ENCODE peak calls at places on chromosomes 4 and X, in seven cellular contexts. T is RWPE2, N is lung, K is fibroblast of lung, B is mammary epithelial cell, D is heart left ventricle, L is foreskin keratinocyte. R is an unnamed sample.

GRCh38 chr4:24807611-24808010 is 12.2 kb downstream of the SOD3 start:
- DNase-seq in T (no peak), N (no peak), K (no peak), B (no peak), D (no peak), L (no peak), R (no peak)

GRCh38 chr4:1872918-1873269 is 1.7 kb downstream of the NSD2 start:
- DNase-seq in T (no peak), N (no peak), K (peak), B (peak), D (no peak), L (peak), R (no peak)

GRCh38 chr4:123479944-123480343 is 83.3 kb downstream of the SPRY1 start:
- DNase-seq in T (no peak), N (peak), K (peak), B (peak), D (no peak), L (no peak), R (no peak)

GRCh38 chr4:140085924-140086323 is 68.1 kb downstream of the MAML3 start:
- DNase-seq in T (no peak), N (no peak), K (no peak), B (no peak), D (no peak), L (no peak), R (no peak)

GRCh38 chr4:81214518-81215218 is 354 bp downstream of the PRKG2 start:
- DNase-seq in T (no peak), N (peak), K (peak), B (peak), D (no peak), L (no peak), R (no peak)

GRCh38 chrX:24392709-24393108 is 32.3 kb downstream of the SUPT20HL1 start:
- DNase-seq in T (no peak), N (no peak), K (peak), B (no peak), D (peak), L (no peak), R (no peak)

GRCh38 chr4:73451404-73451803 is 15.4 kb downstream of the AFP start:
- DNase-seq in T (no peak), N (no peak), K (peak), B (no peak), D (peak), L (no peak), R (no peak)

GRCh38 chrX:130085551-130085986 is 24.7 kb downstream of the ELF4 start:
- DNase-seq in T (no peak), N (no peak), K (no peak), B (no peak), D (peak), L (no peak), R (no peak)

GRCh38 chrX:105567046-105567445 is 255.3 kb upstream of the NRK start:
- DNase-seq in T (no peak), N (no peak), K (no peak), B (no peak), D (no peak), L (no peak), R (no peak)

GRCh38 chr4:85756938-85757337 is 282.0 kb downstream of the ARHGAP24 start:
- DNase-seq in T (no peak), N (no peak), K (peak), B (no peak), D (no peak), L (no peak), R (no peak)

GRCh38 chrX:115630204-115630603 is 69.2 kb downstream of the PLS3 start:
- DNase-seq in T (no peak), N (no peak), K (peak), B (no peak), D (no peak), L (no peak), R (no peak)

GRCh38 chrX:49262603-49263002 is 1.9 kb downstream of the FOXP3 start:
- DNase-seq in T (no peak), N (no peak), K (no peak), B (no peak), D (no peak), L (no peak), R (no peak)

GRCh38 chrX:22237479-22237878 is 35.2 kb upstream of the CBLL2 start:
- DNase-seq in T (no peak), N (no peak), K (no peak), B (no peak), D (no peak), L (no peak), R (no peak)

GRCh38 chr4:83629945-83630684 is 94.2 kb downstream of the GPAT3 start:
- DNase-seq in T (no peak), N (peak), K (peak), B (peak), D (peak), L (peak), R (no peak)

GRCh38 chr4:23889814-23890269 is at the start of gene PPARGC1A:
- DNase-seq in T (no peak), N (peak), K (peak), B (peak), D (peak), L (no peak), R (peak)

GRCh38 chr4:150641604-150642003 is 59.7 kb downstream of the MAB21L2 start:
- DNase-seq in T (no peak), N (no peak), K (no peak), B (no peak), D (no peak), L (no peak), R (no peak)

GRCh38 chrX:71911023-71911730 is 532 bp downstream of the NHSL2 start:
- DNase-seq in T (no peak), N (no peak), K (no peak), B (no peak), D (no peak), L (no peak), R (no peak)

GRCh38 chr4:25345880-25346279 is 31.2 kb upstream of the ANAPC4 start:
- DNase-seq in T (no peak), N (no peak), K (no peak), B (no peak), D (no peak), L (no peak), R (no peak)

GRCh38 chr4:1588306-1588705 is 95.8 kb downstream of the FAM53A start:
- DNase-seq in T (no peak), N (no peak), K (no peak), B (no peak), D (no peak), L (no peak), R (no peak)

GRCh38 chrX:45264865-45265264 is 64.2 kb upstream of the DIPK2B start:
- DNase-seq in T (no peak), N (no peak), K (no peak), B (no peak), D (no peak), L (no peak), R (no peak)

GRCh38 chr4:39932776-39933402 is 44.8 kb downstream of the PDS5A start:
- DNase-seq in T (no peak), N (no peak), K (no peak), B (no peak), D (no peak), L (no peak), R (no peak)

GRCh38 chrX:150907474-150907873 is 9.0 kb upstream of the CD99L2 start:
- DNase-seq in T (no peak), N (no peak), K (no peak), B (no peak), D (peak), L (no peak), R (no peak)

GRCh38 chr4:153166971-153167501 is 37.2 kb upstream of the TRIM2 start:
- DNase-seq in T (no peak), N (no peak), K (peak), B (peak), D (no peak), L (no peak), R (no peak)

GRCh38 chr4:171342646-171343045 is 470.6 kb upstream of the GALNTL6 start:
- DNase-seq in T (no peak), N (no peak), K (no peak), B (no peak), D (no peak), L (no peak), R (no peak)

GRCh38 chr4:47270226-47270888 is 193.1 kb downstream of the COMMD8 start:
- DNase-seq in T (no peak), N (no peak), K (no peak), B (no peak), D (no peak), L (no peak), R (no peak)

GRCh38 chr4:10806993-10807645 is 122.6 kb upstream of the CLNK start:
- DNase-seq in T (no peak), N (no peak), K (no peak), B (no peak), D (no peak), L (no peak), R (no peak)

GRCh38 chrX:16222123-16222522 is 54.8 kb downstream of the MAGEB17 start:
- DNase-seq in T (no peak), N (no peak), K (no peak), B (no peak), D (no peak), L (peak), R (no peak)

GRCh38 chr4:147530723-147531122 is 49.8 kb downstream of the EDNRA start:
- DNase-seq in T (no peak), N (no peak), K (no peak), B (no peak), D (no peak), L (no peak), R (no peak)

GRCh38 chrX:150805736-150806135 is 92.7 kb downstream of the CD99L2 start:
- DNase-seq in T (no peak), N (no peak), K (no peak), B (no peak), D (no peak), L (no peak), R (no peak)

GRCh38 chr4:107757293-107757692 is 37.3 kb upstream of the PAPSS1 start:
- DNase-seq in T (no peak), N (no peak), K (no peak), B (no peak), D (no peak), L (no peak), R (no peak)

GRCh38 chrX:125289209-125289608 is 30.5 kb upstream of the TEX13C start:
- DNase-seq in T (no peak), N (no peak), K (no peak), B (no peak), D (no peak), L (no peak), R (no peak)

GRCh38 chr4:102612824-102613366 is 111.7 kb downstream of the NFKB1 start:
- DNase-seq in T (no peak), N (no peak), K (no peak), B (peak), D (no peak), L (no peak), R (no peak)

GRCh38 chr4:123568936-123569335 is 172.3 kb downstream of the SPRY1 start:
- DNase-seq in T (no peak), N (no peak), K (no peak), B (no peak), D (no peak), L (no peak), R (no peak)

GRCh38 chr4:151231915-151232595 is 44.9 kb upstream of the PRSS48 start:
- DNase-seq in T (no peak), N (no peak), K (no peak), B (no peak), D (no peak), L (no peak), R (no peak)

GRCh38 chrX:133414399-133415275 is 652 bp downstream of the GPC4 start:
- DNase-seq in T (no peak), N (no peak), K (peak), B (peak), D (peak), L (peak), R (no peak)

GRCh38 chr4:105474110-105474518 is 252 bp upstream of the PPA2 start:
- DNase-seq in T (no peak), N (no peak), K (peak), B (peak), D (peak), L (no peak), R (peak)

GRCh38 chr4:4386736-4387392 is at the start of gene NSG1:
- DNase-seq in T (no peak), N (no peak), K (no peak), B (peak), D (no peak), L (no peak), R (no peak)

GRCh38 chrX:10187421-10187820 is 30.6 kb downstream of the CLCN4 start:
- DNase-seq in T (no peak), N (no peak), K (no peak), B (no peak), D (no peak), L (no peak), R (no peak)

GRCh38 chr4:84877051-84877833 is 89.2 kb downstream of the WDFY3 start:
- DNase-seq in T (no peak), N (no peak), K (no peak), B (peak), D (no peak), L (peak), R (no peak)

GRCh38 chr4:173478136-173478860 is 51.7 kb downstream of the HAND2 start:
- DNase-seq in T (no peak), N (no peak), K (peak), B (no peak), D (no peak), L (no peak), R (no peak)

GRCh38 chr4:8316911-8317351 is 47.4 kb downstream of the HTRA3 start:
- DNase-seq in T (peak), N (no peak), K (no peak), B (no peak), D (no peak), L (no peak), R (peak)

GRCh38 chr4:8314691-8315255 is 45.2 kb downstream of the HTRA3 start:
- DNase-seq in T (no peak), N (no peak), K (no peak), B (no peak), D (peak), L (no peak), R (peak)

GRCh38 chr4:8316251-8316771 is 46.8 kb downstream of the HTRA3 start:
- DNase-seq in T (peak), N (no peak), K (no peak), B (no peak), D (no peak), L (no peak), R (peak)

GRCh38 chr4:8317474-8317873 is 47.9 kb downstream of the HTRA3 start:
- DNase-seq in T (no peak), N (no peak), K (no peak), B (no peak), D (no peak), L (no peak), R (no peak)

GRCh38 chr4:8315343-8316250 is 46.0 kb downstream of the HTRA3 start:
- DNase-seq in T (peak), N (peak), K (peak), B (peak), D (peak), L (peak), R (peak)
- H3K27ac ChIP-seq in T (peak), N (peak), K (no peak), B (no peak), D (peak), L (no peak), R (peak)

GRCh38 chrX:131853440-131853839 is 169.7 kb upstream of the STK26 start:
- DNase-seq in T (no peak), N (no peak), K (no peak), B (no peak), D (no peak), L (no peak), R (no peak)

GRCh38 chrX:131854586-131854985 is 168.5 kb upstream of the STK26 start:
- DNase-seq in T (no peak), N (no peak), K (peak), B (no peak), D (no peak), L (no peak), R (no peak)
- TF ChIP-seq CTCF in T (peak), N (no peak), K (no peak), B (peak), D (no peak), L (peak), R (no peak)

GRCh38 chrX:41502004-41502403 is 54.9 kb downstream of the NYX start:
- DNase-seq in T (no peak), N (no peak), K (no peak), B (no peak), D (no peak), L (no peak), R (no peak)

GRCh38 chrX:41512394-41512793 is 65.3 kb downstream of the NYX start:
- DNase-seq in T (no peak), N (no peak), K (no peak), B (no peak), D (no peak), L (no peak), R (no peak)

DNA sequence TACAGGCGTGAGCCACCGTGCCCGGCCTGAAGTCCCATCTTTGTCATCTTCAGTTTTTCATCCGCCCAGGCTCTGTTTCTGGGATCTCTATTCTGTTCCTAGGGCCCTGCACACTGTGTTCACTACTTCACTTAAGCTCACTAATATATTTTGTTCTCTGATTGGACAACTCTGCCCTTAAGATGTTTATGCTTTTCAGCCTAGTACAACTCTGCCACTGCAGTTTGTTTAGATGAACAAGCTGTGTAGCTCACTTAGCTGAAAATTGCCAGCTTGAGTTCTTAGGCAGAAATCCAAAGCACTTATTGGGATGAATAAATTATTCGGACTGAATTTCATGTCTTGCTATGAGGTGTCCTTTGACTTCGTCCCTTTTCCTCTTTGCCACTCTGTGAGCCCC is 60.8 kb downstream of the NYX start:
- DNase-seq in T (no peak), N (no peak), K (peak), B (no peak), D (no peak), L (no peak), R (no peak)
- H3K27ac ChIP-seq in T (no peak), N (no peak), K (no peak), B (no peak), D (no peak), L (no peak), R (no peak)

GRCh38 chr4:139083533-139084424 is 68.2 kb downstream of the NOCT start:
- DNase-seq in T (peak), N (peak), K (peak), B (peak), D (peak), L (peak), R (peak)
- TF ChIP-seq CTCF in T (no peak), N (no peak), K (peak), B (no peak), D (peak), L (peak), R (peak)

DNA sequence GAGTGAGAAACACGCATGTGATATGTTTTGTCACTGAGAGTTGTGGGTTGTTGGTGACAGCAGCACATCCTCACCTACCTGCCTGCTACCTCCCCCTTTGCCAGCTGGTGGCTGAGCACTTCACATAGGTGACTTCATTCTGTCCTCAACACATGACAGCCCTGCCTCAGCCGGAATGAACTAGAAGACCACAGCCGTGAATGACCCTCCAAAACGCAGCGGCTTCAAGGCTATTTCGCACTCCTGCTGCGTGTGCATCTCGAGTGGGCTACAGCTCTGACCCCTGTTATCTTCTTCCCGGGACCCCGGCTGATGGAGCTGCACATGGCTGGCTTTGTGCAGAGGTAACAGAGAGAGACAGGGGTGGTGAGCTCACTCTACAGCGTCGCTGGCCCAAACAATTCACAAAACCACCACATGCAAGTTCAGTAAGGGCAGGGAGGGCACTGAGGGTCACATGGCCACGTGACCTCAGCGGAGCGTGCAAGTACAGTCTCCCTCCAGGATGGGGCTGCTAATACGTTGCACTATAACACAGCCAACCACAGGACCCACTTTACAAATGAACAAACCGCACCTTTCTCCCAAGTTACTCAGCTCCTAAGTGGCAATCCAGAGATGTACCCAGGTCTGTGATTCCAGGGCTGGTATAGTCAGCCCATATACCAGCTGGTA is 6.3 kb upstream of the PPP2R2C start:
- DNase-seq in T (no peak), N (no peak), K (no peak), B (no peak), D (no peak), L (no peak), R (peak)
- H3K27ac ChIP-seq in T (no peak), N (no peak), K (no peak), B (no peak), D (no peak), L (no peak), R (no peak)

GRCh38 chr4:53314257-53314656 is 51.6 kb downstream of the SCFD2 start:
- DNase-seq in T (no peak), N (no peak), K (no peak), B (no peak), D (no peak), L (no peak), R (no peak)
- TF ChIP-seq CTCF in T (no peak), N (no peak), K (no peak), B (no peak), D (no peak), L (no peak), R (no peak)

DNA sequence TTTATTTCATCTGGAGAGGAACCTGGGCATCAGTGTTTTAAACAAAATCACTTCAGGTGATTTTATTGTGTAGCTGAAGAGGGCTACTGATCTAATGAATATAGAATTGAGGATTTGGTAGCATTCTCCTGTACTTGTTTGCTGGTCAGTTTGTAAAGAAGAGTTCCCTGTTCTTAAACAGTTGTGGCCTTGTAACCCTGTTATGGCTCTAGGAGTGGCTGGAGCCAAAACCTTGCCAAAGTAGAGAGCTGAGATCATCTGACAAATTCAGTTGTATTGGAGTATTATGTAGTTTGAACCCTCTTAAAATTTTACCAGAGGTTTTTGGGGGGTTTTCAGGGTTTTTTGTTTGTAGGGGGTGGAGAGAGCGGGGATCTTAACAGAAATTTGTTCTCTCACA is 36.5 kb downstream of the USP9X start:
- DNase-seq in T (no peak), N (no peak), K (no peak), B (no peak), D (no peak), L (no peak), R (no peak)
- H3K27ac ChIP-seq in T (no peak), N (no peak), K (no peak), B (no peak), D (no peak), L (no peak), R (no peak)

DNA sequence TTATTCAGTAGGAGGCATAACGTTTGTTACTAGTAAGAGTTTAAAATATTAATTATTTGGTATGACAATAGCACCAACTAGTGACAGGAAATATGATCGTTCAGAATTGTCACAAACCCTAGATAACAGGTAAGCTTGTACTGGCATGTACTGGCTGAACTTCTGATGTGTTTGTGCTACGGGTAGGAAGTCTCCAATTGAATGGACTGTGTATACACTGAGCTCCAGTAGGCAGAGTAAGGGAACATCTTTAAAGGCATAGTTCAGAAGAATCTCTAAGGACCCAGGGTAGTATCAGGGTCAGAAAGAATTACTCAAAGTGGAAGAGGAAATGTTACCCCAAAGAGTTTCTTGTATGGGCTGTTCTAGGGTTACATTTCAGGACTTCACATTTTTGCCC is 230.4 kb downstream of the EDA2R start:
- DNase-seq in T (no peak), N (no peak), K (no peak), B (peak), D (no peak), L (no peak), R (no peak)
- TF ChIP-seq CTCF in T (no peak), N (no peak), K (no peak), B (no peak), D (no peak), L (no peak), R (no peak)

R was measured in right atrium auricular region.